ENCODE peak calls at places on chromosomes 7 and 10, in six cellular contexts. One of them, this sample, is unnamed.

GRCh38 chr10:120761951-120762350 is 89.2 kb upstream of the WDR11 start:
- DNase-seq in spleen: no peak
- DNase-seq in suprapubic skin: no peak
- DNase-seq in sigmoid colon: no peak
- DNase-seq in right lobe of liver: no peak
- DNase-seq in heart left ventricle: no peak
- DNase-seq in this sample: no peak

GRCh38 chr10:115931301-115931700 is 341.7 kb downstream of the GFRA1 start:
- DNase-seq in spleen: no peak
- DNase-seq in suprapubic skin: no peak
- DNase-seq in sigmoid colon: no peak
- DNase-seq in right lobe of liver: no peak
- DNase-seq in heart left ventricle: no peak
- DNase-seq in this sample: no peak

GRCh38 chr10:86218160-86218559 is 148.4 kb downstream of the GRID1 start:
- DNase-seq in spleen: no peak
- DNase-seq in suprapubic skin: no peak
- DNase-seq in sigmoid colon: no peak
- DNase-seq in right lobe of liver: peak; percentile 8
- DNase-seq in heart left ventricle: no peak
- DNase-seq in this sample: no peak

GRCh38 chr7:1919539-1920265 is 249.6 kb downstream of the ELFN1 start:
- DNase-seq in spleen: peak; percentile 69
- DNase-seq in suprapubic skin: no peak
- DNase-seq in sigmoid colon: no peak
- DNase-seq in right lobe of liver: peak; percentile 84
- DNase-seq in heart left ventricle: peak; percentile 81
- DNase-seq in this sample: no peak

GRCh38 chr10:31650010-31650409 is 278.6 kb downstream of the ARHGAP12 start:
- DNase-seq in spleen: no peak
- DNase-seq in suprapubic skin: peak; percentile 88
- DNase-seq in sigmoid colon: peak; percentile 94
- DNase-seq in right lobe of liver: peak; percentile 29
- DNase-seq in heart left ventricle: peak; percentile 87
- DNase-seq in this sample: peak; percentile 93

GRCh38 chr7:121505021-121505420 is 108.9 kb upstream of the FAM3C start:
- DNase-seq in spleen: no peak
- DNase-seq in suprapubic skin: no peak
- DNase-seq in sigmoid colon: no peak
- DNase-seq in right lobe of liver: no peak
- DNase-seq in heart left ventricle: no peak
- DNase-seq in this sample: no peak

GRCh38 chr10:69757553-69758309 is 44.0 kb upstream of the COL13A1 start:
- DNase-seq in spleen: no peak
- DNase-seq in suprapubic skin: no peak
- DNase-seq in sigmoid colon: peak; percentile 57
- DNase-seq in right lobe of liver: peak; percentile 34
- DNase-seq in heart left ventricle: peak; percentile 62
- DNase-seq in this sample: peak; percentile 21

GRCh38 chr7:130356760-130357611 is 12.4 kb downstream of the CPA5 start:
- DNase-seq in spleen: no peak
- DNase-seq in suprapubic skin: peak; percentile 81
- DNase-seq in sigmoid colon: peak; percentile 91
- DNase-seq in right lobe of liver: peak; percentile 38
- DNase-seq in heart left ventricle: no peak
- DNase-seq in this sample: peak; percentile 87

GRCh38 chr10:129718548-129719414 is 245.3 kb downstream of the EBF3 start:
- DNase-seq in spleen: peak; percentile 68
- DNase-seq in suprapubic skin: no peak
- DNase-seq in sigmoid colon: peak; percentile 43
- DNase-seq in right lobe of liver: no peak
- DNase-seq in heart left ventricle: no peak
- DNase-seq in this sample: no peak

GRCh38 chr7:33547880-33548279 is 357.5 kb upstream of the BMPER start:
- DNase-seq in spleen: no peak
- DNase-seq in suprapubic skin: no peak
- DNase-seq in sigmoid colon: no peak
- DNase-seq in right lobe of liver: no peak
- DNase-seq in heart left ventricle: no peak
- DNase-seq in this sample: no peak

GRCh38 chr7:36473454-36474282 is 84.0 kb downstream of the ANLN start:
- DNase-seq in spleen: no peak
- DNase-seq in suprapubic skin: no peak
- DNase-seq in sigmoid colon: no peak
- DNase-seq in right lobe of liver: peak; percentile 40
- DNase-seq in heart left ventricle: peak; percentile 31
- DNase-seq in this sample: no peak

GRCh38 chr7:116052006-116052405 is 21.4 kb upstream of the TFEC start:
- DNase-seq in spleen: no peak
- DNase-seq in suprapubic skin: no peak
- DNase-seq in sigmoid colon: no peak
- DNase-seq in right lobe of liver: no peak
- DNase-seq in heart left ventricle: no peak
- DNase-seq in this sample: no peak

GRCh38 chr10:13915710-13916109 is 328.9 kb downstream of the PRPF18 start:
- DNase-seq in spleen: no peak
- DNase-seq in suprapubic skin: no peak
- DNase-seq in sigmoid colon: peak; percentile 69
- DNase-seq in right lobe of liver: no peak
- DNase-seq in heart left ventricle: no peak
- DNase-seq in this sample: no peak

GRCh38 chr7:131071786-131072504 is 255.7 kb upstream of the MKLN1 start:
- DNase-seq in spleen: no peak
- DNase-seq in suprapubic skin: no peak
- DNase-seq in sigmoid colon: no peak
- DNase-seq in right lobe of liver: peak; percentile 64
- DNase-seq in heart left ventricle: peak; percentile 43
- DNase-seq in this sample: peak; percentile 69

GRCh38 chr7:34108150-34108549 is 202.8 kb downstream of the BMPER start:
- DNase-seq in spleen: no peak
- DNase-seq in suprapubic skin: no peak
- DNase-seq in sigmoid colon: no peak
- DNase-seq in right lobe of liver: no peak
- DNase-seq in heart left ventricle: no peak
- DNase-seq in this sample: no peak

GRCh38 chr7:142098004-142098403 is 13.5 kb upstream of the MGAM2 start:
- DNase-seq in spleen: no peak
- DNase-seq in suprapubic skin: no peak
- DNase-seq in sigmoid colon: no peak
- DNase-seq in right lobe of liver: no peak
- DNase-seq in heart left ventricle: no peak
- DNase-seq in this sample: no peak
- H3K4me1 ChIP-seq in spleen: no peaks in the 10 kb centered on the region
- H3K4me1 ChIP-seq in suprapubic skin: no peaks in the 10 kb centered on the region
- H3K4me1 ChIP-seq in sigmoid colon: no peaks in the 10 kb centered on the region
- H3K4me1 ChIP-seq in right lobe of liver: no peaks in the 10 kb centered on the region
- H3K4me1 ChIP-seq in heart left ventricle: no peaks in the 10 kb centered on the region
- H3K4me1 ChIP-seq in this sample: no peaks in the 10 kb centered on the region

DNA sequence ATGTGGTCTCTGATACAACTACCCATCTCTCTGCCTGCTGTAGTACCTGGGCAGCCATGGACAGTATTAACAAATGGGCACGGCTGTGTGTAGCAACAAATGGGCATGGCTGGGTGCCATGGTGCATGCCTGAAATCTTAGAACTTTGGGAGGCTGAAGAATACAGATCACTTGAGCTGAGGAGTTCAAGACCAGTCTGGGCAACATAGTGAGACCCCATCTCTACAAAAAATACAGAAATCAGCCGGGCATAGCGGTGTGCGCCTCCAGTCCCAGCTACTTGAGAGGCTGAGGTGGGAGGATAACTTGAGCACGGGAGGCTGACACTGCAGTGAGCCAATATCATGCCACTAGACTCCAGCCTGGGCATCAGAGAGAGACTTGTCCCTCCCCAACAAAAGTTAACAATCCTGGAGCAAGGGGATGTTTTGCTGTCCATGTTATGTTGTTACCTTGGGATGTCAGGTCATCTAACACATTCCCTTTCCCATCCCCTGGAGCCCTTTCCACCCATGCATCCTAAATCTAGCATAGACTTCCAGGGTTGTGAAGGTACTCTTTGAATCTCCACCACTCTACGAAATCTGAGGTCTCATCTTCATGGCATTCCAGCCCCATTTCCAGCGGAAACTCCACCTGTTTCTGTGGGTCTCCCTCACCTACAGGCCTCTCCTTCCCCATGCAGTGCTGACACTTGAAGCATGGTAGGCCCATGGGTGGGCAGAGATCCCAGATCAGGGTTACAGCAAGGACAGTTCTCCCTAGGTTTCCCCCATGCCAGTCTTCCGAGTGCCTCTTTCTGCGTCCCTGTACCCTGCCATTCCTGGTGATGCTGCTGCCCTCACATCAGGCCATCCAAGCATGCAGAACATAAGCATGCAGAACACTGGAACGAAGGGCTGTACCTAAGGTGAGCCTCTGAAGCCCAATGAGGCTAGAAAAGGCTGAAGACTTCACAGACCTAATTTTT is 13.1 kb downstream of the FXYD4 start:
- DNase-seq in spleen: peak; percentile 64
- DNase-seq in suprapubic skin: no peak
- DNase-seq in sigmoid colon: peak; percentile 58
- DNase-seq in right lobe of liver: no peak
- DNase-seq in heart left ventricle: no peak
- DNase-seq in this sample: no peak
- TF ChIP-seq POLR2A in spleen: no peak
- TF ChIP-seq POLR2A in suprapubic skin: no peak
- TF ChIP-seq POLR2A in sigmoid colon: no peak
- TF ChIP-seq POLR2A in right lobe of liver: peak; percentile 21
- TF ChIP-seq POLR2A in heart left ventricle: no peak
- TF ChIP-seq POLR2A in this sample: no peak

GRCh38 chr7:137989127-137989526 is 12.8 kb downstream of the CREB3L2 start:
- DNase-seq in spleen: no peak
- DNase-seq in suprapubic skin: no peak
- DNase-seq in sigmoid colon: no peak
- DNase-seq in right lobe of liver: no peak
- DNase-seq in heart left ventricle: peak; percentile 54
- DNase-seq in this sample: no peak

GRCh38 chr7:137986252-137987010 is 15.5 kb downstream of the CREB3L2 start:
- DNase-seq in spleen: no peak
- DNase-seq in suprapubic skin: no peak
- DNase-seq in sigmoid colon: peak; percentile 79
- DNase-seq in right lobe of liver: no peak
- DNase-seq in heart left ventricle: peak; percentile 35
- DNase-seq in this sample: peak; percentile 64

GRCh38 chr7:137987968-137988367 is 13.9 kb downstream of the CREB3L2 start:
- DNase-seq in spleen: no peak
- DNase-seq in suprapubic skin: no peak
- DNase-seq in sigmoid colon: no peak
- DNase-seq in right lobe of liver: no peak
- DNase-seq in heart left ventricle: no peak
- DNase-seq in this sample: no peak

GRCh38 chr7:137987011-137987334 is 14.9 kb downstream of the CREB3L2 start:
- DNase-seq in spleen: no peak
- DNase-seq in suprapubic skin: no peak
- DNase-seq in sigmoid colon: no peak
- DNase-seq in right lobe of liver: no peak
- DNase-seq in heart left ventricle: no peak
- DNase-seq in this sample: no peak

DNA sequence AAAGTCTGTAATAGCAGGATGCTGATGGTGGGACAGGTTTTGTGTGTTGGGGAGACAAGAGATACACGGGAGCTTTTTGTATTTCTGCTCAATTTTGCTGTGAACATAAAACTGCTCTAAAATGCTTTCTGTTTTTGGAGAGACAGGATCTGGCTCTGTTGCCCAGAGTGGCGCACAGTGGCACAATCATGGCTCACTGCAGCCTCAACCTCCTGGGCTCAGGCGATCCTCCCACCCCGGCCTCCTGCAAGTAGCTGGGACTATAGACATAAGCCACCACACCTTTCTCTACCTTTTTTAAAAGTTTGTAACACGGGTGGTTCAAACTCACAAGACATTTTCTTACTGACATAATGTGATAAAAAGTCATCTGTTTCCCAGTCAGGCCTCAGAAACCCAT is 14.3 kb downstream of the CREB3L2 start:
- DNase-seq in spleen: no peak
- DNase-seq in suprapubic skin: no peak
- DNase-seq in sigmoid colon: no peak
- DNase-seq in right lobe of liver: no peak
- DNase-seq in heart left ventricle: no peak
- DNase-seq in this sample: no peak
- H3K4me1 ChIP-seq in spleen: peaks cover 87% of the 10 kb centered on the region
- H3K4me1 ChIP-seq in suprapubic skin: peaks cover 84% of the 10 kb centered on the region
- H3K4me1 ChIP-seq in sigmoid colon: peaks cover 100% of the 10 kb centered on the region
- H3K4me1 ChIP-seq in right lobe of liver: peaks cover 29% of the 10 kb centered on the region
- H3K4me1 ChIP-seq in heart left ventricle: peaks cover 48% of the 10 kb centered on the region
- H3K4me1 ChIP-seq in this sample: peaks cover 38% of the 10 kb centered on the region

GRCh38 chr10:89644967-89645741 is at the start of gene PANK1:
- DNase-seq in spleen: peak; percentile 90
- DNase-seq in suprapubic skin: peak; percentile 92
- DNase-seq in sigmoid colon: peak; percentile 86
- DNase-seq in right lobe of liver: peak; percentile 81
- DNase-seq in heart left ventricle: peak; percentile 81
- DNase-seq in this sample: peak; percentile 57
- TF ChIP-seq POLR2A in spleen: no peak
- TF ChIP-seq POLR2A in suprapubic skin: no peak
- TF ChIP-seq POLR2A in sigmoid colon: no peak
- TF ChIP-seq POLR2A in right lobe of liver: peak; percentile 47
- TF ChIP-seq POLR2A in heart left ventricle: no peak
- TF ChIP-seq POLR2A in this sample: peak; percentile 21

GRCh38 chr10:62080905-62081304 is 179.4 kb downstream of the ARID5B start:
- DNase-seq in spleen: no peak
- DNase-seq in suprapubic skin: no peak
- DNase-seq in sigmoid colon: no peak
- DNase-seq in right lobe of liver: no peak
- DNase-seq in heart left ventricle: no peak
- DNase-seq in this sample: no peak

GRCh38 chr10:62081322-62081945 is 179.9 kb downstream of the ARID5B start:
- DNase-seq in spleen: no peak
- DNase-seq in suprapubic skin: no peak
- DNase-seq in sigmoid colon: no peak
- DNase-seq in right lobe of liver: no peak
- DNase-seq in heart left ventricle: no peak
- DNase-seq in this sample: no peak

GRCh38 chr10:62082270-62082669 is 180.8 kb downstream of the ARID5B start:
- DNase-seq in spleen: no peak
- DNase-seq in suprapubic skin: no peak
- DNase-seq in sigmoid colon: no peak
- DNase-seq in right lobe of liver: no peak
- DNase-seq in heart left ventricle: no peak
- DNase-seq in this sample: no peak

GRCh38 chr10:62077330-62078015 is 176.0 kb downstream of the ARID5B start:
- DNase-seq in spleen: no peak
- DNase-seq in suprapubic skin: no peak
- DNase-seq in sigmoid colon: no peak
- DNase-seq in right lobe of liver: no peak
- DNase-seq in heart left ventricle: no peak
- DNase-seq in this sample: no peak

DNA sequence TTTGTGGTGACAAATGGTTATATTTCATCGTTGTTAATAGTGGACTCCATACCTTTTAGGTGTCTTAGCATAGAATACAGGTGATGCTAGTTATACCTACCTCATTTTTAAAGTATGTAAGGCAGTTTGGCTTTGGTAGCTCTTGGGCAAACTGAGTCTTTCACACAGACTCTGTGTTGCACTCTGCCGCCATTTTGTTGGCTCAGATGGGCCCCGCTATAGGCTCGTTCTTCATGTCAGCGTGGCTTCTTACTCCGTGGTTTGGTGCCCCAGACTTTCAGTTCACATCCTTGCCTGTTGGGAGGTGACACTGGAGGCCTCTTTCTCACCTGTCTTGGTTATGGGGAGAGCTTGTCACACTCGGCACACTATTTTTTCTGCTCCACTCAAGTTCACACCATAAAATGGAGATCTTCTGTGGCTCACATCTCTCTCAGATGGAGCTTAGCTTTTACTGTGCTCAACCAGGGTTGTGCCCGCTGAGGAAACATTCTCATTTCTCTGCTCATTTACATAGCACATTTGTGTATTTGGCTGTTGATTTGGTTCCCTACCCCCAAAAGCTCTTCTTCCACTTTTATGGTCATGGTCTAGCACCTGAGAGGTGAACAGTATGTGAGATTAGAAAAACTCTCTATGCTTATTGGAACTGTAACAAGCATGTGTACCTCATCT is 178.5 kb downstream of the ARID5B start:
- DNase-seq in spleen: no peak
- DNase-seq in suprapubic skin: no peak
- DNase-seq in sigmoid colon: no peak
- DNase-seq in right lobe of liver: no peak
- DNase-seq in heart left ventricle: no peak
- DNase-seq in this sample: no peak
- H3K4me1 ChIP-seq in spleen: peaks cover 68% of the 10 kb centered on the region
- H3K4me1 ChIP-seq in suprapubic skin: peaks cover 81% of the 10 kb centered on the region
- H3K4me1 ChIP-seq in sigmoid colon: peaks cover 81% of the 10 kb centered on the region
- H3K4me1 ChIP-seq in right lobe of liver: no peaks in the 10 kb centered on the region
- H3K4me1 ChIP-seq in heart left ventricle: peaks cover 45% of the 10 kb centered on the region
- H3K4me1 ChIP-seq in this sample: peaks cover 9% of the 10 kb centered on the region